ENCODE peak calls at places on chromosomes 16 and 17, in seven cellular contexts. U, Z, W, T, F, Q and J are unnamed samples.

GRCh38 chr16:29743827-29744531 is 1.8 kb downstream of the C16orf54 start:
- DNase-seq in U (no peak), Z (no peak), W (no peak), T (no peak), F (no peak), Q (no peak), J (no peak)

GRCh38 chr17:528253-528652 is 175.6 kb upstream of the RPH3AL start:
- DNase-seq in U (no peak), Z (no peak), W (no peak), T (no peak), F (no peak), Q (no peak), J (no peak)

GRCh38 chr16:78970650-78971049 is 629.9 kb downstream of the MAF start:
- DNase-seq in U (no peak), Z (no peak), W (no peak), T (no peak), F (no peak), Q (no peak), J (no peak)

GRCh38 chr17:15490634-15491261 is 23.3 kb upstream of the CDRT4 start:
- DNase-seq in U (peak), Z (peak), W (peak), T (peak), F (peak), Q (peak), J (peak)

GRCh38 chr16:85112364-85112763 is at the start of gene CIBAR2:
- DNase-seq in U (peak), Z (no peak), W (peak), T (no peak), F (no peak), Q (no peak), J (peak)

GRCh38 chr16:77916111-77916510 is 106.2 kb upstream of the CLEC3A start:
- DNase-seq in U (no peak), Z (no peak), W (no peak), T (no peak), F (no peak), Q (no peak), J (no peak)

GRCh38 chr17:80859004-80859941 is 132.4 kb upstream of the CHMP6 start:
- DNase-seq in U (no peak), Z (peak), W (peak), T (peak), F (peak), Q (no peak), J (peak)

GRCh38 chr17:51734462-51734861 is 424.1 kb downstream of the CA10 start:
- DNase-seq in U (no peak), Z (no peak), W (peak), T (peak), F (no peak), Q (no peak), J (peak)

GRCh38 chr17:145671-146541 is 8.5 kb downstream of the SCGB1C2 start:
- DNase-seq in U (no peak), Z (no peak), W (no peak), T (no peak), F (no peak), Q (no peak), J (no peak)

GRCh38 chr16:1331712-1332617 is 1.5 kb upstream of the BAIAP3 start:
- DNase-seq in U (no peak), Z (peak), W (peak), T (no peak), F (peak), Q (peak), J (peak)

GRCh38 chr17:37358098-37358829 is 17.5 kb upstream of the C17orf78 start:
- DNase-seq in U (peak), Z (peak), W (peak), T (peak), F (peak), Q (no peak), J (peak)

GRCh38 chr17:76272541-76273434 is 7.6 kb downstream of the UBALD2 start:
- DNase-seq in U (no peak), Z (peak), W (no peak), T (no peak), F (no peak), Q (no peak), J (no peak)

GRCh38 chr17:77127735-77128361 is 12.9 kb upstream of the SEC14L1 start:
- DNase-seq in U (no peak), Z (no peak), W (no peak), T (no peak), F (no peak), Q (no peak), J (no peak)

GRCh38 chr17:1347681-1348318 is 52.2 kb downstream of the YWHAE start:
- DNase-seq in U (no peak), Z (peak), W (no peak), T (no peak), F (peak), Q (no peak), J (no peak)

GRCh38 chr17:77453613-77454559 is 313.1 kb downstream of the SEC14L1 start:
- DNase-seq in U (no peak), Z (no peak), W (no peak), T (no peak), F (no peak), Q (no peak), J (peak)

GRCh38 chr16:2776500-2777139 is 460 bp downstream of the ELOB start:
- DNase-seq in U (peak), Z (peak), W (no peak), T (no peak), F (no peak), Q (peak), J (peak)

GRCh38 chr16:17176199-17176598 is 294.6 kb downstream of the XYLT1 start:
- DNase-seq in U (no peak), Z (no peak), W (no peak), T (no peak), F (no peak), Q (no peak), J (no peak)

GRCh38 chr16:52558448-52558847 is 11.5 kb upstream of the TOX3 start:
- DNase-seq in U (no peak), Z (no peak), W (no peak), T (no peak), F (no peak), Q (no peak), J (no peak)
- H2BK5ac ChIP-seq in U (no peak), Z (peak), W (no peak), T (no peak), F (no peak), Q (no peak), J (no peak)

GRCh38 chr16:10537946-10538345 is 42.5 kb downstream of the EMP2 start:
- DNase-seq in U (no peak), Z (no peak), W (no peak), T (no peak), F (no peak), Q (no peak), J (no peak)
- H2BK5ac ChIP-seq in U (no peak), Z (no peak), W (no peak), T (no peak), F (no peak), Q (no peak), J (no peak)

DNA sequence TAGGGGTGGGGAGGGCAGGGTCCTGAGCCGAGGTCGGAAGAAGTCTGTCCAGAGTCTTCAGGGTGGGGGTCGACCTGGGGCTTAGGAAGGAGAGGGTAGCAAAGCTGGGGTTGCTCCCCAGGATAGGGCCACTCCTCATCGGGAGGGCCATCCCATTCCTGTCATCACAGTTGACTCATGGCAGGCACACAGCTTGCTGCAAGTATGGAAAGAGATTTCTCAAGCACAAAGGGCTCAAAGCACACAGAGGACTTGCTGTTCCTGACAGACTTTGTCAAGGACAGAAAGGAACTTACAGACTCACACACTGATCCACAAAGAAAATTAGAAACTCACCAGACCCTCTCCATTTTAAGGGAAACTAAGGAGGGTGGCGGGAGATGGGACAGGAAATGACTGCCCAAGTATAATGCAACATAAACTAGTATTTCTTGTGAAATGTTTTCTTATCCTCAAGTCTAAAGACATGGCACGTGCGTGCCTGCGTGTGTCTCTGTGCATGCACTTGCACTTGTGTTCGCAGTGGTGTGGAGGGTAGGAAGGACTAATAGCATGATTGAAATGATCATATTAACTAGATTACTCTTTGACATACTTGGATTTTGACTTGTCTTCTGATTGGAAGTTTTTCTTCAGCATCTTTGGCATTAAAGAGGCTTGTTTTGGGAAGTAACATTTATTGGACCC is 2.4 kb downstream of the AOC2 start:
- DNase-seq in U (no peak), Z (peak), W (no peak), T (no peak), F (peak), Q (peak), J (no peak)
- H2BK5ac ChIP-seq in U (no peak), Z (no peak), W (no peak), T (no peak), F (no peak), Q (no peak), J (no peak)

GRCh38 chr17:66893382-66893781 is 58.5 kb downstream of the CACNG5 start:
- DNase-seq in U (no peak), Z (no peak), W (no peak), T (no peak), F (peak), Q (no peak), J (no peak)
- H2BK5ac ChIP-seq in U (no peak), Z (no peak), W (no peak), T (no peak), F (no peak), Q (no peak), J (no peak)

DNA sequence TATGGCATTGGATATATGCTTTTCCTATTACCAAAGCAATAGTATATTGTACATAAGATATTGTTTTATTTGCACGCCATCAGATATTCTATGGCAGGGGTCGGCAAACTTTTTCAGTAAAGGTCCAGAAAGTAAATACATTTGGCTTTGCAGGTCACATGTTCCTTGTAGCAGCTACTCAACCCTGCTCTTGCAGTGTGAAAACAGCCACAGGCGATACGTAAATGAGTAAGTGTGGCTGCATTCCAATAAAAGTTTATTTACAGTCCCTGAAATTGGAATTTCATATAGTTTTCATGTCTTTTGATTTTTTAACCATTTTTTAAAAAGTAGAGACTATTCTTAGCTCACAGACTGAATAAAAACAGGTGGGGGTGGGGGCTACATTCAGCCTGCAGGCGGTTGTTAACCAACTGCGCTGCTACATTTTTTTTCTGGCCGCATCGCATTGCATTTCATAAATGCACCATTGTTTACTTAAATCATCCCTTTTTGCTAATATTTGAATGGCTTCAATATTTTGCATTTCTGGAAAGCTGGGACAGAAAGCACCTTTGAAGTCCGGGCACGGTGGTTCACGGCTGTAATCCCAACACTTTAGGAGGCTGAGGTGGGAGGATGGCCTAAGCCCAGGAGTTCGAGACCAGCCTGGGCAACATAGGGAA is 50.5 kb upstream of the HAPSTR1 start:
- DNase-seq in U (no peak), Z (no peak), W (no peak), T (no peak), F (no peak), Q (no peak), J (no peak)
- H2BK5ac ChIP-seq in U (no peak), Z (no peak), W (no peak), T (no peak), F (no peak), Q (no peak), J (no peak)

DNA sequence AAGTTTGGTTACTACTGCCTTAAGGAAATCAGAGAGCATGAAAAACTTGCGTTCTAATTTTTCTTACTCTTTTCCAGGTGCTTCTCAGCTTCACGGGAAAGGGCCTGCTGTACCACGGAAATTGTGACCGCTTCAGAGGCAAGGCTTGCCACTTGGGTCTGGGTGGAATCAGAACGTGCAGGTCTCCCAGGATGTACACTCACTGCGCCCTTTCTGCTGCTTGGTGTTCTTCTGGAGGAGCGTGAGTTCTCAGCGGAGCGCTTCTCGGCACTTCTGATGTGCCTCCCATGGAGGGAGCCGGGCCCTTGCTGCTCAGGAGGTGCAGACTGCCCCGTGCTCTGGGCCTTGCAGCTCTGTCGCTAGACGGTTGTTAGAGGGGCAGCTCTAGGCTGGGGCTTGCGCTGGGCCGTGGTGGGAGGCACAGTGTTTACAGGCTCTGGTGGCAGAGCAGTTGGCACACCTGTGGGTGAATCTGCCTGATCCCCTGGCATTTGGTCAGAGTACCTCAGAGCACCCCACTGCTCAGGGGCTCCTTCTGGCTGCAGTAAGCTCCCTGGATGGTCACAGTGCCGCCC is 32.8 kb downstream of the UBN1 start:
- DNase-seq in U (no peak), Z (no peak), W (no peak), T (no peak), F (no peak), Q (no peak), J (no peak)
- H2BK5ac ChIP-seq in U (no peak), Z (no peak), W (no peak), T (no peak), F (no peak), Q (no peak), J (no peak)

DNA sequence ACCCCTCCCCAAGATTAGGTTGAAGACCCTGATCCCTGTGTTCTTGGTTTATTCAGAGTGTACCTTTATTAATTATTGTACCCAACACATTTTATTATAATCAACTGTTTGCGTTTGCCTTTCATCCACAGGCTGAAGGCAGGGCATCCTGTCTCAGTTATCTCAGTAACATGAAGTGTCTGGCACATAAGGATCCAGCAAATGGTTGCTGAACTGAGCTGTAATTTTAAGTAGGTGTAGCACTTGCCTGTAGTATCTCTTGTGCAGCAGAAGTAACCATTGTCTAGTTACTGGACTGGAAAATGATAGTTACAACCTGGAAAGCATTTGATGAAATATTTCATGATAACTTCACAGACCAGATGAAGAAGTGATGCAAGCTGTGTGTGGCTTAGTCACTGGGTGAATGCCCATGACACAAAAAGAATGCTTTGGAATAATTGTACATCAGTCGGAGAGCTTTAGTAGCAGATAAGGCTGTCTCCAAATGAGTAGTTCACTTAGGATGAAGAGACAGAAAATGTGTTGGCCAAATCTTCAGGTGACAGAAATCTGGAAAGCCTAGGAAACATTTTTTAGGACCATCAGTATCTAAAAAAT is 56.6 kb downstream of the ESRP2 start:
- DNase-seq in U (no peak), Z (no peak), W (no peak), T (no peak), F (peak), Q (no peak), J (no peak)
- H2BK5ac ChIP-seq in U (no peak), Z (no peak), W (no peak), T (no peak), F (no peak), Q (no peak), J (no peak)

DNA sequence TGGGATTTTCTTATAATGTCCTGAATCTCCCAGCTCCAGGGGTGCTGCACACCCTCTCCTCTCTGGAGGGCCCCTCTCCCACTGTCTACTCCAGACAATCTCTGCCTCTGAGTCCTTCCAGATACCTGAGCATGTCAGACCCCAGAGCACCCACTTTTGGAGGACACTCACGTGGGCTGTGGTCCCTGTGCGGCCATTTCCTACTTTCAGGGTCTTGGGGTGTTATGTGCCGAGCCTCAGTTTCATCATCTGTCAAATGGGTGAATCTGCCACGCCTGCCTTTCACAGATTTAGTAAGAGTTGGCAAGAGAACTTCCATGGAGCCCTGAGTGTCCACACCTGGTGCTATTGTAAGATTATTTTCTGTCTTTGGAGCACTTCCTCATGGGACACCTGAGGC is 3.7 kb upstream of the FOXL1 start:
- DNase-seq in U (no peak), Z (no peak), W (no peak), T (no peak), F (no peak), Q (no peak), J (no peak)
- H2BK5ac ChIP-seq in U (no peak), Z (no peak), W (no peak), T (no peak), F (no peak), Q (no peak), J (no peak)

GRCh38 chr17:66474258-66474657 is 171.8 kb downstream of the PRKCA start:
- DNase-seq in U (no peak), Z (no peak), W (peak), T (no peak), F (no peak), Q (no peak), J (peak)
- H2BK5ac ChIP-seq in U (no peak), Z (no peak), W (no peak), T (peak), F (no peak), Q (no peak), J (no peak)

GRCh38 chr16:47888142-47888541 is 267.7 kb downstream of the ABCC12 start:
- DNase-seq in U (no peak), Z (peak), W (peak), T (peak), F (peak), Q (peak), J (peak)
- H2BK5ac ChIP-seq in U (no peak), Z (no peak), W (no peak), T (no peak), F (peak), Q (no peak), J (peak)